ENCODE peak calls at places on chromosome 14, in eight cellular contexts. L, Y, N, K, A, F, W and E are unnamed samples.

GRCh38 chr14:104135904-104136471 is 2.4 kb upstream of the KIF26A start:
- DNase-seq in K (no peak), W (no peak), Y (no peak), F (peak; percentile 17), A (no peak), L (peak; percentile 7), N (peak; percentile 16), E (no peak)

GRCh38 chr14:36950812-36951211 is 221.6 kb downstream of the SLC25A21 start:
- DNase-seq in Y (no peak), A (no peak), K (no peak), F (no peak), W (no peak), N (peak; percentile 15), L (no peak), E (no peak)

GRCh38 chr14:54261283-54261682 is 135.5 kb upstream of the CDKN3 start:
- DNase-seq in A (no peak), F (no peak), Y (no peak), L (no peak), W (no peak), K (no peak), N (no peak), E (no peak)

GRCh38 chr14:30507209-30507608 is 51.7 kb upstream of the G2E3 start:
- DNase-seq in Y (no peak), A (no peak), L (no peak), N (no peak), F (no peak), K (no peak), W (no peak), E (no peak)

GRCh38 chr14:54603362-54603761 is 36.4 kb downstream of the SAMD4A start:
- DNase-seq in A (no peak), F (no peak), Y (no peak), K (no peak), W (no peak), L (no peak), N (no peak), E (no peak)

GRCh38 chr14:94173471-94173884 is 644 bp upstream of the PPP4R4 start:
- DNase-seq in K (peak; percentile 6), F (no peak), W (no peak), A (no peak), Y (no peak), N (peak; percentile 29), L (no peak), E (peak; percentile 32)

GRCh38 chr14:66359500-66359899 is 126.7 kb upstream of the CCDC196 start:
- DNase-seq in N (peak; percentile 85), W (peak; percentile 44), Y (peak; percentile 19), A (no peak), L (no peak), F (no peak), K (peak; percentile 1), E (no peak)

GRCh38 chr14:35046751-35047536 is 872 bp downstream of the FAM177A1 start:
- DNase-seq in K (peak; percentile 22), F (no peak), Y (no peak), W (peak; percentile 38), N (peak; percentile 76), L (no peak), A (no peak), E (peak; percentile 52)

GRCh38 chr14:24100197-24100981 is 6.3 kb downstream of the PCK2 start:
- DNase-seq in N (no peak), Y (no peak), K (no peak), F (no peak), A (no peak), L (no peak), W (no peak), E (no peak)

GRCh38 chr14:46063872-46064271 is 587.7 kb downstream of the RPL10L start:
- DNase-seq in L (no peak), Y (no peak), K (no peak), A (no peak), N (peak; percentile 2), F (no peak), W (no peak), E (no peak)

GRCh38 chr14:77823378-77823777 is 23.5 kb downstream of the ADCK1 start:
- DNase-seq in W (no peak), F (no peak), K (no peak), L (no peak), N (no peak), Y (no peak), A (no peak), E (no peak)

GRCh38 chr14:95348395-95349080 is 28.8 kb upstream of the CLMN start:
- DNase-seq in L (no peak), F (no peak), N (no peak), A (no peak), W (no peak), Y (no peak), K (no peak), E (no peak)